ENCODE peak calls at places on chromosome 10, in eight cellular contexts. M is activated T-cell treated with anti-CD3 and anti-CD28 coated beads, Interleukin-2, amount 50 U/mL, for 72 hours; R is epithelial cell of esophagus; A is naive thymus-derived CD8-positive, alpha-beta T cell; K is heart right ventricle; G is effector memory CD8-positive, alpha-beta T cell; F is RWPE1; U is fibroblast of mammary gland. L is an unnamed sample.

GRCh38 chr10:35789996-35790395 is 147.9 kb upstream of the FZD8 start:
- DNase-seq in M (no peak), R (peak; percentile 88), A (no peak), K (no peak), G (no peak), F (peak; percentile 76), U (peak; percentile 52), L (peak; percentile 83)

GRCh38 chr10:70987396-70988130 is 99.2 kb upstream of the PCBD1 start:
- DNase-seq in M (no peak), R (no peak), A (no peak), K (no peak), G (no peak), F (no peak), U (no peak), L (no peak)

GRCh38 chr10:80459047-80459865 is 5.1 kb downstream of the TSPAN14 start:
- DNase-seq in M (peak; percentile 73), R (peak; percentile 74), A (peak; percentile 60), K (peak; percentile 53), G (peak; percentile 49), F (peak; percentile 79), U (peak; percentile 89), L (peak; percentile 93)

GRCh38 chr10:103636492-103636891 is 143.0 kb downstream of the NEURL1 start:
- DNase-seq in M (no peak), R (no peak), A (no peak), K (no peak), G (no peak), F (no peak), U (no peak), L (no peak)

GRCh38 chr10:100359030-100359432 is 12.0 kb downstream of the SCD start:
- DNase-seq in M (no peak), R (no peak), A (no peak), K (no peak), G (no peak), F (no peak), U (no peak), L (no peak)

GRCh38 chr10:21314234-21314633 is 211.2 kb downstream of the SKIDA1 start:
- DNase-seq in M (no peak), R (no peak), A (no peak), K (no peak), G (no peak), F (no peak), U (no peak), L (no peak)

GRCh38 chr10:77279207-77279606 is 358.4 kb downstream of the KCNMA1 start:
- DNase-seq in M (peak; percentile 30), R (peak; percentile 45), A (peak; percentile 51), K (no peak), G (peak; percentile 30), F (no peak), U (peak; percentile 70), L (no peak)

GRCh38 chr10:17428096-17428615 is 26.2 kb downstream of the ST8SIA6 start:
- DNase-seq in M (no peak), R (no peak), A (no peak), K (no peak), G (no peak), F (no peak), U (no peak), L (no peak)

GRCh38 chr10:103548581-103549348 is 55.3 kb downstream of the NEURL1 start:
- DNase-seq in M (no peak), R (no peak), A (no peak), K (no peak), G (no peak), F (no peak), U (no peak), L (no peak)

GRCh38 chr10:71161429-71161828 is 50.9 kb upstream of the UNC5B start:
- DNase-seq in M (no peak), R (peak; percentile 52), A (no peak), K (no peak), G (no peak), F (no peak), U (peak; percentile 4), L (peak; percentile 65)

GRCh38 chr10:24196426-24197039 is 12.4 kb upstream of the KIAA1217 start:
- DNase-seq in M (peak; percentile 65), R (peak; percentile 77), A (peak; percentile 53), K (peak; percentile 87), G (peak; percentile 50), F (peak; percentile 58), U (peak; percentile 67), L (peak; percentile 51)

GRCh38 chr10:46992794-46993552 is 81.7 kb downstream of the PTPN20 start:
- DNase-seq in M (no peak), R (peak; percentile 41), A (no peak), K (peak; percentile 29), G (no peak), F (peak; percentile 42), U (peak; percentile 69), L (peak; percentile 46)

GRCh38 chr10:93435621-93436385 is 46.3 kb downstream of the MYOF start:
- DNase-seq in M (no peak), R (no peak), A (no peak), K (no peak), G (no peak), F (no peak), U (peak; percentile 80), L (peak; percentile 51)

GRCh38 chr10:36872702-36873393 is 252.6 kb upstream of the ANKRD30A start:
- DNase-seq in M (no peak), R (no peak), A (no peak), K (no peak), G (no peak), F (no peak), U (no peak), L (no peak)

GRCh38 chr10:2944788-2945187 is 122.6 kb upstream of the PFKP start:
- DNase-seq in M (no peak), R (peak; percentile 54), A (no peak), K (no peak), G (no peak), F (no peak), U (no peak), L (no peak)

GRCh38 chr10:46228076-46229071 is 58.4 kb upstream of the ANTXRL start:
- DNase-seq in M (peak; percentile 69), R (peak; percentile 77), A (peak; percentile 53), K (peak; percentile 76), G (peak; percentile 38), F (peak; percentile 77), U (peak; percentile 42), L (peak; percentile 48)